ENCODE peak calls at places on chromosomes 1 and 21, in four cellular contexts. A is GM13976; T is mesothelial cell of epicardium; F is CD8-positive, alpha-beta T cell. H is an unnamed sample.

GRCh38 chr1:96510911-96511310 is 210.7 kb upstream of the PTBP2 start:
- DNase-seq in A (no peak), T (no peak), F (no peak), H (no peak)

GRCh38 chr1:21307210-21307609 is 16.9 kb upstream of the ECE1 start:
- DNase-seq in A (no peak), T (no peak), F (no peak), H (no peak)

GRCh38 chr1:184061396-184062003 is 10.0 kb downstream of the TSEN15 start:
- DNase-seq in A (no peak), T (no peak), F (no peak), H (no peak)

GRCh38 chr1:45306319-45306718 is 20.4 kb upstream of the HPDL start:
- DNase-seq in A (peak), T (no peak), F (no peak), H (no peak)

GRCh38 chr1:62013264-62013663 is 181.4 kb upstream of the L1TD1 start:
- DNase-seq in A (no peak), T (no peak), F (no peak), H (no peak)

GRCh38 chr1:50474859-50475809 is 51.9 kb upstream of the DMRTA2 start:
- DNase-seq in A (no peak), T (no peak), F (no peak), H (no peak)

GRCh38 chr1:65069186-65069585 is 78.8 kb upstream of the AK4 start:
- DNase-seq in A (no peak), T (no peak), F (peak), H (no peak)

GRCh38 chr1:160291248-160292220 is 6.6 kb upstream of the PEX19 start:
- DNase-seq in A (peak), T (peak), F (peak), H (peak)

DNA sequence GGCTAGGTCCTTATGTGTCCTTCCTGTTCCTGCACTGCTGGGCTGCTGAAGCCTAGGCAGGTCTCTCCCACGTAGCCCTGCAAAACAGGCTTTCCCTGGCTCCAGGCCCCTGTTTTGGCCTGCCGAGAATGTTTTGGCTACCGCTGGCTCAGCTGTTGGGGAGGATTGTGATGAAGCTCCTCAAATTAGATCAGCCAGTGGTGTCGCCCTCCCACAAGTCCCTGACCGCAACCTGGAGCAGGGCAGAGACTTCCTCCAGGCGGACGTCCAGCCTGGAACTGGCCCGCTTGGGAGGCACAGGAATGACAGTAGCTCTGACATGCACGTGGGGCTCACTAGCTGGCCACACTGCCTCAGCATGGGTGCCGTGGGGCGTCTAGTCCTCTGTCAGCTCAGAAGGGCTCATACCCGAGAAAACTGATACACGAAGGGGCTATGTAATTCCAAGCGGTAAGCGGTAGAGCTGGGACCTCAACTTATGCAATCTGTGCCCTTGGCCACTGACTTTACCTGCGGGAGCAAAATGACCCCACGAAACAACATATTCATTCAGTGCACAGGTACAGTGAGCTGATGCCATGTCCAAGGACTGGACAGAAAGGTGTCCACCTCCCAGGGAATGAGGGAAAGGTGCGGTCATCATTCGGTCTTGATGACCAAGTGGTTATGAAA is 26.6 kb downstream of the DHRS3 start:
- DNase-seq in A (no peak), T (no peak), F (no peak), H (no peak)
- TF ChIP-seq CTCF in A (no peak), T (no peak), F (no peak), H (no peak)

GRCh38 chr1:78377356-78377928 is 113.3 kb upstream of the PTGFR start:
- DNase-seq in A (no peak), T (no peak), F (no peak), H (no peak)
- TF ChIP-seq CTCF in A (no peak), T (no peak), F (no peak), H (no peak)

DNA sequence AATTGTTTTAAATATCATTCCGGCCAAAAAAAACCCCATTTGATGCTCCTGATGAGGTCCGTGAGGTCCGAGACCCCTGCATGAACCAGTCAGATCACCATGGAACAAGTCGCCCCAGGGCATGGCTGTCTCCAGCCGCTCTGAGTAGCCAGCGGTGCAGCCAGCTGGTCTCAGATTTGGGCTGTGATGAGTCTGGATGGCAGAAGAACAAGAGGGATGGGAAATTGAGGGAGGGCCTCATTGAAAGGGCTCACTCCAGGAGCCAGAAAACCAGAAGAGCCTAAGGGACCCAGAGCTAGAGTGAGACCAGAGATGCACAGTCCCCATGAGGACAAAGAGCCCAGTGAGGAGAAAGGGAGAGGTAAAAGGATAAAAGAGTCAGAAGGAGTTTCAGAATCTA is 174.0 kb downstream of the TOMM20 start:
- DNase-seq in A (no peak), T (no peak), F (no peak), H (no peak)
- TF ChIP-seq CTCF in A (no peak), T (no peak), F (no peak), H (no peak)

GRCh38 chr1:214186118-214186517 is 94.8 kb upstream of the SMYD2 start:
- DNase-seq in A (no peak), T (no peak), F (no peak), H (no peak)
- TF ChIP-seq CTCF in A (no peak), T (no peak), F (no peak), H (no peak)

GRCh38 chr1:9338354-9339250 is 45.9 kb downstream of the SPSB1 start:
- DNase-seq in A (no peak), T (no peak), F (no peak), H (no peak)
- TF ChIP-seq CTCF in A (no peak), T (no peak), F (no peak), H (no peak)

GRCh38 chr21:37166733-37167132 is 93.7 kb downstream of the TTC3 start:
- DNase-seq in A (peak), T (no peak), F (no peak), H (no peak)
- TF ChIP-seq CTCF in A (peak), T (no peak), F (no peak), H (peak)

H was measured in progenitor cell of endocrine pancreas.